ENCODE peak calls at places on chromosomes 13 and 19, in six cellular contexts. K, N, L, E, V and I are unnamed samples. For H3K4me1 and H3K27me3, the result is how much of the 10 kb centered on the place peaks cover.

GRCh38 chr13:70339738-70340137 is 231.5 kb upstream of the KLHL1 start:
- DNase-seq in K (no peak), N (no peak), L (peak), E (no peak), V (peak), I (peak)

GRCh38 chr13:108120332-108120731 is 95.0 kb downstream of the LIG4 start:
- DNase-seq in K (no peak), N (no peak), L (no peak), E (no peak), V (no peak), I (no peak)

GRCh38 chr13:85528578-85529215 is 270.5 kb downstream of the SLITRK6 start:
- DNase-seq in K (no peak), N (no peak), L (no peak), E (no peak), V (no peak), I (no peak)

GRCh38 chr13:51475727-51476521 is 23.1 kb upstream of the INTS6 start:
- DNase-seq in K (no peak), N (no peak), L (no peak), E (no peak), V (no peak), I (no peak)

GRCh38 chr13:113433391-113433916 is 19.8 kb downstream of the ADPRHL1 start:
- DNase-seq in K (no peak), N (no peak), L (no peak), E (no peak), V (no peak), I (no peak)

GRCh38 chr13:71055047-71055446 is 812.0 kb downstream of the DACH1 start:
- DNase-seq in K (no peak), N (no peak), L (no peak), E (no peak), V (no peak), I (no peak)

GRCh38 chr19:13102666-13103584 is at the start of gene LYL1:
- DNase-seq in K (no peak), N (peak), L (peak), E (peak), V (no peak), I (peak)

GRCh38 chr19:48308695-48309586 is 16.4 kb upstream of the EMP3 start:
- DNase-seq in K (no peak), N (no peak), L (peak), E (no peak), V (no peak), I (peak)

GRCh38 chr13:114199961-114200672 is 21.1 kb downstream of the CFAP97D2 start:
- DNase-seq in K (no peak), N (no peak), L (no peak), E (no peak), V (no peak), I (no peak)

GRCh38 chr19:39817888-39818561 is 15.9 kb downstream of the DYRK1B start:
- DNase-seq in K (no peak), N (no peak), L (no peak), E (no peak), V (no peak), I (no peak)

GRCh38 chr19:507286-508203 is at the start of gene TPGS1:
- DNase-seq in K (no peak), N (peak), L (peak), E (peak), V (peak), I (peak)

GRCh38 chr13:97953376-97953970 is at the start of gene IPO5:
- DNase-seq in K (no peak), N (no peak), L (no peak), E (no peak), V (no peak), I (no peak)

GRCh38 chr19:18109363-18109730 is 11.8 kb downstream of the MAST3 start:
- DNase-seq in K (no peak), N (no peak), L (no peak), E (no peak), V (no peak), I (no peak)

GRCh38 chr13:99196466-99197256 is 4.0 kb upstream of the UBAC2 start:
- DNase-seq in K (no peak), N (no peak), L (no peak), E (no peak), V (peak), I (no peak)

GRCh38 chr19:14127929-14128509 is 8.4 kb downstream of the ASF1B start:
- DNase-seq in K (no peak), N (no peak), L (no peak), E (peak), V (no peak), I (no peak)

GRCh38 chr13:20847298-20847697 is 55.2 kb downstream of the XPO4 start:
- DNase-seq in K (no peak), N (no peak), L (no peak), E (no peak), V (no peak), I (no peak)

GRCh38 chr13:66887088-66887487 is 343.0 kb downstream of the PCDH9 start:
- DNase-seq in K (no peak), N (no peak), L (no peak), E (no peak), V (no peak), I (no peak)

GRCh38 chr13:30676672-30677071 is 58.7 kb upstream of the ALOX5AP start:
- DNase-seq in K (no peak), N (no peak), L (no peak), E (no peak), V (no peak), I (no peak)

GRCh38 chr13:62627226-62627625 is 1211.6 kb upstream of the PCDH20 start:
- DNase-seq in K (no peak), N (no peak), L (no peak), E (no peak), V (no peak), I (no peak)

GRCh38 chr19:11293468-11294389 is 2.2 kb upstream of the TSPAN16 start:
- DNase-seq in K (peak), N (peak), L (peak), E (peak), V (peak), I (peak)

GRCh38 chr19:11291415-11291814 is 4.5 kb upstream of the TSPAN16 start:
- DNase-seq in K (no peak), N (no peak), L (no peak), E (no peak), V (no peak), I (no peak)

GRCh38 chr19:11288349-11288748 is 7.6 kb upstream of the TSPAN16 start:
- DNase-seq in K (no peak), N (no peak), L (no peak), E (no peak), V (no peak), I (no peak)

GRCh38 chr19:11295180-11295579 is 780 bp upstream of the TSPAN16 start:
- DNase-seq in K (no peak), N (no peak), L (no peak), E (no peak), V (no peak), I (no peak)

GRCh38 chr19:11291991-11292390 is 4.0 kb upstream of the TSPAN16 start:
- DNase-seq in K (no peak), N (no peak), L (no peak), E (no peak), V (no peak), I (no peak)
- H3K4me1 ChIP-seq in K (under half), N (under half), L (under half), E (under half), V (under half), I (under half)

GRCh38 chr19:3345850-3346460 is 20.4 kb upstream of the NFIC start:
- DNase-seq in K (no peak), N (no peak), L (no peak), E (no peak), V (no peak), I (no peak)

GRCh38 chr19:3342246-3342645 is 24.1 kb upstream of the NFIC start:
- DNase-seq in K (no peak), N (no peak), L (no peak), E (no peak), V (no peak), I (no peak)

GRCh38 chr19:3344608-3345598 is 21.5 kb upstream of the NFIC start:
- DNase-seq in K (no peak), N (no peak), L (no peak), E (no peak), V (no peak), I (no peak)

GRCh38 chr19:3346677-3347353 is 19.6 kb upstream of the NFIC start:
- DNase-seq in K (no peak), N (peak), L (peak), E (peak), V (no peak), I (no peak)

GRCh38 chr19:3343619-3344502 is 22.5 kb upstream of the NFIC start:
- DNase-seq in K (peak), N (peak), L (peak), E (peak), V (peak), I (no peak)
- TF ChIP-seq CTCF in K (peak), N (peak), L (no peak), E (no peak), V (no peak), I (no peak)

GRCh38 chr13:46389457-46389856 is 2.4 kb upstream of the RUBCNL start:
- DNase-seq in K (no peak), N (no peak), L (no peak), E (no peak), V (no peak), I (no peak)
- H3K27me3 ChIP-seq in K (under half), N (under half), L (under half), E (under half), V (under half), I (under half)

GRCh38 chr19:9528757-9529336 is 9.6 kb downstream of the ZNF426 start:
- DNase-seq in K (no peak), N (no peak), L (no peak), E (no peak), V (no peak), I (no peak)

GRCh38 chr19:9535934-9536333 is 2.5 kb downstream of the ZNF426 start:
- DNase-seq in K (no peak), N (no peak), L (no peak), E (no peak), V (no peak), I (no peak)

DNA sequence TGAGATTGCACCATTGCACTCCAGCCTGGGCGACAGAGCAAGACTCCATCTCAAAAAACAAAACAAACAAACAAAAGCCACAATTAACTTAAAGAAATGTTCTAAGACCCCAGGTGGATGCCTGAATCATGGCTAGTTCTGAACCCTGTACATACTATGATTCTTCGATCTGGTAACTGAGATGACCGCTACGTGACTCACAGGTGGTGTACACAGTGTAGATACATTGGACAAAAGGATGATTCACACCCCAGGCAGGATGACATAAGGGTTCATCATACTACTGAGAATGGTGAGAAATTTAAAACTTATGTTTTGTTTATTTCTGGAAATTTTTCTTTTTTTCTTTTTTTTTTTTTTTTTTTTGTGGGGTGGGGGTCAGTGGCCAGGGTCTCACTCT is 6.5 kb downstream of the ZNF426 start:
- DNase-seq in K (no peak), N (no peak), L (no peak), E (no peak), V (no peak), I (no peak)
- H3K4me1 ChIP-seq in K (under half), N (under half), L (under half), E (under half), V (under half), I (under half)

GRCh38 chr13:110813646-110814624 is 100.4 kb downstream of the ING1 start:
- DNase-seq in K (no peak), N (no peak), L (peak), E (no peak), V (no peak), I (no peak)
- TF ChIP-seq CTCF in K (no peak), N (peak), L (peak), E (no peak), V (peak), I (peak)

GRCh38 chr19:6613711-6614110 is 22.8 kb upstream of the CD70 start:
- DNase-seq in K (no peak), N (no peak), L (no peak), E (no peak), V (no peak), I (no peak)

GRCh38 chr19:6610934-6611370 is 20.0 kb upstream of the CD70 start:
- DNase-seq in K (no peak), N (no peak), L (no peak), E (no peak), V (peak), I (no peak)

GRCh38 chr19:6604906-6605305 is 14.0 kb upstream of the CD70 start:
- DNase-seq in K (no peak), N (no peak), L (no peak), E (no peak), V (no peak), I (no peak)

GRCh38 chr19:6611441-6611852 is 20.5 kb upstream of the CD70 start:
- DNase-seq in K (no peak), N (no peak), L (no peak), E (no peak), V (no peak), I (no peak)

GRCh38 chr19:6608950-6609349 is 18.0 kb upstream of the CD70 start:
- DNase-seq in K (no peak), N (no peak), L (no peak), E (no peak), V (no peak), I (no peak)
- H3K27me3 ChIP-seq in K (under half), N (under half), L (under half), E (under half), V (under half), I (under half)

DNA sequence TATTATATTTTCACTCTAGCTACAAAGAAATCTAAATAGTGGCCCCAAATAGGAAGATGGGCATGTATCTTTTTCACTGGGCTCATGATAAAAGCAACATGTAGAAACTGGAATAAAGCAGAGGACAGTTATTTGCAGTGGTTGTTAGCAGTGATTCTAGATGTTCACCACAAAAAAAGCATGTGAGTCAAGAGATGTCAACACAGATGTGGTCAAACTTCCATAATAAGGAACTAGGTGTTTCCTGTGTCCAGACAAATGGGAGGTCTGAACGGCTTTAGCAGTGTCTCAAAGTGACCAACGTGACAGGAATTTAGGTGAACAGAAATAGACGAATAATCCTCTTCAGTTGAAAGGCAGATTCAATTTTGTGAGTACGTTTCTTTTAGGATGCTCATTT is 162.7 kb downstream of the TBC1D4 start:
- DNase-seq in K (no peak), N (no peak), L (no peak), E (no peak), V (no peak), I (no peak)
- H3K4me1 ChIP-seq in K (under half), N (under half), L (under half), E (under half), V (under half), I (under half)

GRCh38 chr19:49680473-49681351 is 3.6 kb downstream of the PRMT1 start:
- DNase-seq in K (no peak), N (peak), L (peak), E (peak), V (peak), I (peak)
- TF ChIP-seq CTCF in K (peak), N (peak), L (peak), E (peak), V (peak), I (peak)